ENCODE peak calls at places on chromosomes 4 and X, in six cellular contexts. P is fibroblast of lung; L is SK-N-MC; J is breast epithelium; U is CD4-positive, alpha-beta T cell; A is CD4-positive, CD25-positive, alpha-beta regulatory T cell. G is an unnamed sample.

GRCh38 chr4:150828159-150828558 is 186.9 kb downstream of the LRBA start:
- DNase-seq in P (no peak), L (no peak), J (no peak), U (peak), A (peak), G (no peak)

GRCh38 chr4:79141530-79141929 is 184.3 kb downstream of the NAA11 start:
- DNase-seq in P (peak), L (no peak), J (no peak), U (no peak), A (no peak), G (no peak)

GRCh38 chr4:165402375-165402774 is 23.6 kb downstream of the CPE start:
- DNase-seq in P (no peak), L (no peak), J (no peak), U (no peak), A (no peak), G (no peak)

GRCh38 chrX:50941638-50942037 is 31.1 kb downstream of the BMP15 start:
- DNase-seq in P (no peak), L (no peak), J (no peak), U (no peak), A (no peak), G (no peak)

GRCh38 chr4:156575430-156576073 is 396.0 kb downstream of the PDGFC start:
- DNase-seq in P (peak), L (no peak), J (peak), U (no peak), A (no peak), G (no peak)

GRCh38 chrX:40849906-40850672 is 114.7 kb upstream of the MED14 start:
- DNase-seq in P (peak), L (no peak), J (no peak), U (no peak), A (no peak), G (no peak)

GRCh38 chr4:149095798-149096197 is 653.6 kb upstream of the NR3C2 start:
- DNase-seq in P (peak), L (no peak), J (no peak), U (no peak), A (no peak), G (no peak)

GRCh38 chrX:27619975-27620374 is 29.8 kb downstream of the DCAF8L2 start:
- DNase-seq in P (peak), L (no peak), J (no peak), U (no peak), A (no peak), G (no peak)

GRCh38 chrX:100677616-100678181 is 33.7 kb downstream of the SRPX2 start:
- DNase-seq in P (peak), L (no peak), J (no peak), U (no peak), A (no peak), G (no peak)

GRCh38 chr4:106034205-106034604 is 138.9 kb downstream of the NPNT start:
- DNase-seq in P (peak), L (peak), J (no peak), U (no peak), A (no peak), G (no peak)

GRCh38 chr4:141702472-141703182 is 66.2 kb downstream of the IL15 start:
- DNase-seq in P (no peak), L (no peak), J (no peak), U (no peak), A (no peak), G (no peak)

GRCh38 chr4:54090804-54091623 is 8.9 kb upstream of the GSX2 start:
- DNase-seq in P (peak), L (no peak), J (peak), U (no peak), A (no peak), G (no peak)

GRCh38 chrX:13495232-13495631 is 74.2 kb upstream of the EGFL6 start:
- DNase-seq in P (no peak), L (no peak), J (no peak), U (no peak), A (no peak), G (no peak)

GRCh38 chr4:9921326-9921725 is 100.0 kb downstream of the SLC2A9 start:
- DNase-seq in P (no peak), L (no peak), J (no peak), U (no peak), A (no peak), G (no peak)

GRCh38 chrX:7132335-7133035 is 15.0 kb upstream of the STS start:
- DNase-seq in P (peak), L (no peak), J (peak), U (no peak), A (peak), G (no peak)

GRCh38 chr4:164446516-164446915 is 307.4 kb upstream of the SMIM31 start:
- DNase-seq in P (peak), L (no peak), J (no peak), U (no peak), A (no peak), G (no peak)

GRCh38 chr4:121758896-121759568 is 5.9 kb downstream of the SMIM43 start:
- DNase-seq in P (no peak), L (no peak), J (no peak), U (no peak), A (no peak), G (no peak)

GRCh38 chr4:39383690-39384089 is 17.5 kb upstream of the RFC1 start:
- DNase-seq in P (no peak), L (no peak), J (no peak), U (no peak), A (no peak), G (no peak)

GRCh38 chr4:71004281-71004851 is 10.9 kb downstream of the DCK start:
- DNase-seq in P (no peak), L (no peak), J (no peak), U (peak), A (peak), G (no peak)

GRCh38 chr4:1593881-1594345 is 90.2 kb downstream of the FAM53A start:
- DNase-seq in P (no peak), L (no peak), J (no peak), U (no peak), A (no peak), G (no peak)

GRCh38 chr4:185849543-185850185 is 37.7 kb upstream of the SORBS2 start:
- DNase-seq in P (no peak), L (no peak), J (no peak), U (no peak), A (no peak), G (no peak)

GRCh38 chrX:46686003-46686645 is 72.8 kb downstream of the SLC9A7 start:
- DNase-seq in P (peak), L (no peak), J (no peak), U (peak), A (peak), G (no peak)

GRCh38 chrX:46683023-46683422 is 75.9 kb downstream of the SLC9A7 start:
- DNase-seq in P (peak), L (no peak), J (no peak), U (no peak), A (no peak), G (no peak)

GRCh38 chrX:46693149-46693548 is 65.8 kb downstream of the SLC9A7 start:
- DNase-seq in P (no peak), L (no peak), J (no peak), U (no peak), A (no peak), G (no peak)

GRCh38 chrX:46690818-46691217 is 68.1 kb downstream of the SLC9A7 start:
- DNase-seq in P (no peak), L (no peak), J (no peak), U (no peak), A (no peak), G (no peak)

GRCh38 chrX:46687619-46688018 is 71.3 kb downstream of the SLC9A7 start:
- DNase-seq in P (no peak), L (no peak), J (no peak), U (no peak), A (no peak), G (no peak)
- H3K27ac ChIP-seq in P (no peak), L (no peak), J (no peak), U (no peak), A (no peak), G (peak)

DNA sequence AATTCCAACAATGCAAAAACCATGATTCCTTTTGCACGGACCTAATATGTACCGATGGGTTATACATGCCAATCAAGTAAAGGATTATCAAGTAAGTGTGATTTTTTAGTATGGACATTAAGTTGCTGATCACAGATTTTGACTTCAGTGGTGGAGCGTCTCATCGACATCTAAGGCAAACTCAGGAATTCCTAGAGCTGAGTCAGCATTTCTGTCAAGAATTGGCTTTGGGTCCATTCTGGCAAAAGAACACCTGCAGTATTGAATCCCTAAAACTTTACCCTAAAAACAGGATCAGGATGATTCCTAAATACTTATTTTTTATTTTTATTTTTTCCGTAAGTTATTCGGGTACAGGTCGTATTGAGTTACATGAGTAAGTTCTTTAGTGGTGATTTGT is 83.6 kb downstream of the HPGD start:
- DNase-seq in P (no peak), L (no peak), J (no peak), U (no peak), A (no peak), G (no peak)
- H3K27ac ChIP-seq in P (no peak), L (no peak), J (no peak), U (no peak), A (no peak), G (no peak)

GRCh38 chr4:5045099-5045498 is 6.2 kb upstream of the STK32B start:
- DNase-seq in P (no peak), L (peak), J (no peak), U (no peak), A (no peak), G (no peak)
- H3K27ac ChIP-seq in P (no peak), L (peak), J (no peak), U (no peak), A (no peak), G (no peak)

GRCh38 chr4:154004450-154004849 is 215.6 kb upstream of the SFRP2 start:
- DNase-seq in P (no peak), L (no peak), J (peak), U (no peak), A (no peak), G (no peak)
- H3K27ac ChIP-seq in P (peak), L (no peak), J (peak), U (no peak), A (no peak), G (no peak)

GRCh38 chr4:25787891-25788331 is 74.9 kb downstream of the SEL1L3 start:
- DNase-seq in P (peak), L (no peak), J (no peak), U (no peak), A (no peak), G (peak)

GRCh38 chr4:25792200-25792791 is 70.5 kb downstream of the SEL1L3 start:
- DNase-seq in P (peak), L (no peak), J (no peak), U (no peak), A (no peak), G (no peak)

GRCh38 chr4:25786497-25787065 is 76.2 kb downstream of the SEL1L3 start:
- DNase-seq in P (peak), L (no peak), J (no peak), U (no peak), A (no peak), G (no peak)

GRCh38 chr4:25790024-25790423 is 72.8 kb downstream of the SEL1L3 start:
- DNase-seq in P (no peak), L (no peak), J (no peak), U (no peak), A (no peak), G (no peak)

DNA sequence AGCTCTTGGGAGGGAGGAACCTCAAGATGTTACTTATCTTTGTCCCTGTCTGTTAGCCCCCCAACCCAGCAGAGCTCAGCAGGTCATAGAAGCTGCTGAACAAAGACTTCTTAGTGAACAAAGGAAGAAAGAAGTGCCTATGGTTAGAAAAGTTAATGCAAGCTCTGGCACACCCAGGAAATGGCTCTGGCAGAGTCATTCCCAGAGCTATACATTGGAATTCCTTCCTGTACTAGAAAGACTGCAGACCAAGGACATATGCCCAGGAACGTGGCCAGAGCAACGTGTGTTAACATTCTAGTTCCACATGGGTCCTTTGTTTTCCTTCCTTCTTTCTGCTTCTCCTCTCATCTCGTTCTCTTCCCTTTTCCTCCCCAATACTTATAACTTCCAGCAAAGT is 73.9 kb downstream of the SEL1L3 start:
- DNase-seq in P (no peak), L (no peak), J (no peak), U (no peak), A (no peak), G (no peak)
- H3K27ac ChIP-seq in P (no peak), L (no peak), J (no peak), U (no peak), A (no peak), G (no peak)

GRCh38 chrX:72046447-72046846 is 85.3 kb downstream of the RTL5 start:
- DNase-seq in P (peak), L (peak), J (no peak), U (no peak), A (no peak), G (no peak)
- H3K27ac ChIP-seq in P (no peak), L (no peak), J (peak), U (no peak), A (no peak), G (no peak)

G was measured in caudate nucleus.